ENCODE peak calls at places on chromosomes 7 and 10, in seven cellular contexts. E is GM23338, R is PC-3, Z is astrocyte, L is neural progenitor cell, B is fibroblast of lung, O is mammary epithelial cell. I is an unnamed sample.

GRCh38 chr10:124106241-124106905 is 13.0 kb upstream of the CHST15 start:
- DNase-seq in Z (peak; percentile 83), L (no peak), E (no peak), R (peak; percentile 91), O (peak; percentile 92), B (peak; percentile 92), I (peak; percentile 71)

GRCh38 chr10:8615118-8615517 is 560.6 kb downstream of the GATA3 start:
- DNase-seq in O (no peak), Z (no peak), E (no peak), B (no peak), R (no peak), L (no peak), I (no peak)

GRCh38 chr7:3246133-3246532 is 54.9 kb upstream of the SDK1 start:
- DNase-seq in Z (no peak), E (no peak), L (peak; percentile 49), R (no peak), O (no peak), B (no peak), I (no peak)

GRCh38 chr7:95342029-95342428 is 17.7 kb upstream of the PON1 start:
- DNase-seq in O (no peak), Z (no peak), E (no peak), L (no peak), R (no peak), B (no peak), I (no peak)

GRCh38 chr7:51242007-51242691 is 74.5 kb downstream of the COBL start:
- DNase-seq in E (no peak), Z (no peak), R (peak; percentile 2), B (peak; percentile 1), L (no peak), O (no peak), I (no peak)

GRCh38 chr10:116053910-116054309 is 219.1 kb downstream of the GFRA1 start:
- DNase-seq in O (no peak), L (peak; percentile 12), Z (no peak), R (no peak), E (peak; percentile 2), B (no peak), I (no peak)

GRCh38 chr7:111137296-111138195 is 46.6 kb downstream of the LRRN3 start:
- DNase-seq in B (peak; percentile 8), L (peak; percentile 37), E (no peak), R (no peak), O (peak; percentile 66), Z (peak; percentile 3), I (peak; percentile 41)

GRCh38 chr10:34348917-34349509 is 466.1 kb downstream of the PARD3 start:
- DNase-seq in O (no peak), E (no peak), R (no peak), Z (no peak), B (no peak), L (no peak), I (no peak)

GRCh38 chr7:124667312-124667711 is 98.3 kb downstream of the GPR37 start:
- DNase-seq in B (peak; percentile 27), Z (peak; percentile 16), L (no peak), E (no peak), O (no peak), R (no peak), I (no peak)

GRCh38 chr10:17725703-17726102 is 26.3 kb upstream of the TMEM236 start:
- DNase-seq in L (no peak), R (no peak), B (no peak), E (no peak), Z (no peak), O (no peak), I (no peak)

GRCh38 chr7:4198301-4198700 is 483.8 kb upstream of the FOXK1 start:
- DNase-seq in L (no peak), O (no peak), E (no peak), B (no peak), Z (no peak), R (no peak), I (no peak)

GRCh38 chr7:106356-106755 is 86.0 kb upstream of the FAM20C start:
- DNase-seq in B (no peak), L (no peak), Z (no peak), E (no peak), R (no peak), O (no peak), I (no peak)

GRCh38 chr7:107697246-107698044 is 36.8 kb downstream of the SLC26A4 start:
- DNase-seq in L (no peak), B (no peak), R (no peak), Z (no peak), O (no peak), E (no peak), I (no peak)

GRCh38 chr10:58350619-58351323 is 16.0 kb downstream of the UBE2D1 start:
- DNase-seq in B (no peak), Z (no peak), L (no peak), R (peak; percentile 1), O (no peak), E (no peak), I (peak; percentile 23)

GRCh38 chr10:10564081-10564480 is 453.6 kb upstream of the CELF2 start:
- DNase-seq in B (peak; percentile 45), Z (no peak), R (no peak), O (no peak), E (peak; percentile 54), L (peak; percentile 70), I (peak; percentile 82)

GRCh38 chr10:62560207-62560819 is 186.1 kb downstream of the ZNF365 start:
- DNase-seq in Z (peak; percentile 76), B (peak; percentile 87), R (peak; percentile 42), E (peak; percentile 4), L (no peak), O (peak; percentile 54), I (peak; percentile 87)

DNA sequence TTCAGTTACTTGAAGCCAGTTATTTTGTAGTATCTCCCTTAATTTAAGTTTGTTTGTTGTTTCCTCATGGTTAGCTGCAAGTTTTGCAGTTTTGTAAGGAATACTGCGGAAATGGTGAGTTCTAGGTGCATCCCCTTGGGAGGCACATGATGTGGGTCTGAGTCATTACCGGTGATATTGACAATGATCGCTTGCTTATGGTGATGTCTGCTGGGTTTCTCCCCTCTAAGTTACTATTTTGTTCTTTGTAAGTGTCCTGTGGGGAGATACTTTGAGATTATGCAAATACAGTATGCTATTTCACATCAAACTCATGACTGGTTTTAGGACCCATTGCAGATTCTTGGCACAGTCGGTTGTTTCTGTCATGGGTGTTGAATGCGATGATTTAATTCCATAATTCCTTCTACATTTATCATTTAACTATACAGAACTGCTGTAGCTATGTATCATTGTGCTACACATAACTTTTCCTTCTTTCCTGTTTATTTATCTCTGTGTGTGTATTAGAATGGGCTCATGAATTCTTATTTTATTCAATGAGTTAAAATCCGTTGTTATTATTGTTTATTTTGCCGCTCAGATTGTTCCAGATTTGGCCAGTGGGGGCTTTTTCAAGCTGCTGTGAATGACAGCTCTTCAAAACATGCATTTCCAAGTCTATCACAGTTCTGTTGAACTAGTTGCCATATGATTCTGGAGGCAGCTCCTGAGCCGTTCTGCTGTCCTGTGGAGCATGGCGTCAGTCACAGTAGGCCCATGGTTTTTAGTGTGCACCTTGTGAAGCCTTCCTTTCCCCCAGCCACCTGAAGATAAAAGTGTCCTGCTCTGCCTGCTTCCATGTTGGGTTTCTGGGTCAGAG is 18.4 kb downstream of the TSPAN14 start:
- DNase-seq in O (peak; percentile 97), B (peak; percentile 88), L (no peak), R (no peak), E (no peak), Z (peak; percentile 85), I (peak; percentile 76)
- H3K4me1 ChIP-seq in O (peaks cover 70% of the 10 kb centered on the region), B (peaks cover 27% of the 10 kb centered on the region), L (peaks cover 37% of the 10 kb centered on the region), R (no peaks in the 10 kb centered on the region), E (peaks cover 35% of the 10 kb centered on the region), Z (peaks cover 39% of the 10 kb centered on the region), I (peaks cover 20% of the 10 kb centered on the region)

GRCh38 chr10:59900044-59900727 is 6.2 kb downstream of the CCDC6 start:
- DNase-seq in Z (no peak), L (no peak), R (no peak), E (peak; percentile 51), B (no peak), O (no peak), I (no peak)
- H4K20me1 ChIP-seq in Z (peaks cover 96% of the 10 kb centered on the region), L (peaks cover 86% of the 10 kb centered on the region), R (peaks cover 57% of the 10 kb centered on the region), E (peaks cover 85% of the 10 kb centered on the region), B (no peaks in the 10 kb centered on the region), O (no peaks in the 10 kb centered on the region), I (peaks cover 11% of the 10 kb centered on the region)

GRCh38 chr7:130937830-130938229 is 203.8 kb upstream of the KLF14 start:
- DNase-seq in R (no peak), Z (no peak), E (no peak), O (no peak), B (no peak), L (no peak), I (no peak)

GRCh38 chr7:130933919-130934318 is 199.9 kb upstream of the KLF14 start:
- DNase-seq in L (no peak), B (no peak), E (no peak), R (no peak), Z (no peak), O (no peak), I (no peak)

GRCh38 chr7:130937016-130937415 is 203.0 kb upstream of the KLF14 start:
- DNase-seq in E (no peak), Z (no peak), B (no peak), O (no peak), L (no peak), R (peak; percentile 1), I (no peak)

GRCh38 chr7:130936202-130936931 is 202.4 kb upstream of the KLF14 start:
- DNase-seq in L (no peak), B (no peak), O (no peak), Z (no peak), E (no peak), R (peak; percentile 1), I (no peak)

DNA sequence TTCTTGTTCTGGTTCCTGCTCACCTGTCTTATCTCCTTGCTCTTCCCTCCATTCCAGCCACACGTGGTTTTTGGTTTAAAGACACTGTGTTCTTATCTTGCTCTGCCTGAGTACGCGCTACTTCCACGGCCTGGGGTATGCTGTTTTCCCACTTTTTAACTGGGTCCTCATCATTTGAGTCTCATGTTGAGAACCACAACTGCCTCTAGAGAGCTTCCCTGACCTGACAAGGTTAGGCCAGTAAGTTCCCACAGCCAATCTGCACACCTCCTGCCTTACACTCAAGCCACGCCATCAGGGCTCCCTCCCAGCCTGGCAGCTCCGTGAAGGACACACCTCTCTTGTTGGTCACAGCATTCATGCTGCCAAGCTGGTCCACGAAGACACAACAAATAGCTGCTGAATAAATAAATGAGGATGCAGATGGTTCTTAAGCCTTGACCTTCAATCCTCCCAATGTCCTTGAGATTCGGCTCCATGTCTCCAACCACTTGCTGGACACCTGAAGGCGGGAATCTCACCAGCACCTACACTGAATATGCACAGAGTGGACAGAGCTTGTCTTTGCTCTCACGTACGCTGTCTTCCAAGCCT is 201.7 kb upstream of the KLF14 start:
- DNase-seq in Z (no peak), E (no peak), L (no peak), B (no peak), R (peak; percentile 0), O (no peak), I (no peak)
- H3K4me1 ChIP-seq in Z (peaks cover 10% of the 10 kb centered on the region), E (peaks cover 18% of the 10 kb centered on the region), L (peaks cover 19% of the 10 kb centered on the region), B (peaks cover 12% of the 10 kb centered on the region), R (peaks cover 22% of the 10 kb centered on the region), O (peaks cover 10% of the 10 kb centered on the region), I (peaks cover 36% of the 10 kb centered on the region)

GRCh38 chr10:119042169-119042568 is 12.7 kb downstream of the NANOS1 start:
- DNase-seq in Z (no peak), R (no peak), B (no peak), L (no peak), O (no peak), E (no peak), I (no peak)

GRCh38 chr10:119041332-119041731 is 11.8 kb downstream of the NANOS1 start:
- DNase-seq in E (no peak), O (no peak), R (no peak), L (no peak), Z (no peak), B (no peak), I (no peak)

DNA sequence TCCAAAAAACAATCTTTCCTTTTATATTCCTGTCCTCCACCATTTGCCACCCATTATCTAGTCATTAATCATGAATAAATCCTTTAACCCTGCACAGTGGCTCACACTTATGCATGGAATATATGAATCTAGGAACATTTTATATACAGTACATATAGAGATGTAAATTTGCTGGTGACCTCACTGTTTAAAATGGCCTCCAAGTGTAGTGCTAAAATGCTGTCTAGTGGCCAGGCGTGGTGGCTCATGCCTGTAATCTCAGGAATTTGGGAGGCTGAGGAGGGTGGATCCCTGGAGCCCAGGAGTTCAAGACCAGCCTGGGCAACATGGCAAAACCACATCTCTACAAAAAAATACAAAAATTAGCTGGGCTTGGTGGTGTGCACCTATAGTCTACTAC is 9.6 kb downstream of the NANOS1 start:
- DNase-seq in O (no peak), E (no peak), R (no peak), Z (no peak), L (no peak), B (no peak), I (no peak)
- H4K20me1 ChIP-seq in O (peaks cover 12% of the 10 kb centered on the region), E (peaks cover 74% of the 10 kb centered on the region), R (peaks cover 14% of the 10 kb centered on the region), Z (peaks cover 77% of the 10 kb centered on the region), L (peaks cover 81% of the 10 kb centered on the region), B (no peaks in the 10 kb centered on the region), I (no peaks in the 10 kb centered on the region)